ENCODE peak calls at places on chromosome 4, in five cellular contexts. G is GM23248; D is CD8-positive, alpha-beta T cell; J is CD8-positive, alpha-beta memory T cell; U is sigmoid colon. L is an unnamed sample. For H3K27me3, the result is how much of the 10 kb centered on the place peaks cover.

GRCh38 chr4:38818441-38818976 is 13.9 kb upstream of the TLR1 start:
- DNase-seq in G (no peak), D (no peak), J (no peak), U (no peak), L (peak)

GRCh38 chr4:8913121-8913857 is 41.6 kb upstream of the HMX1 start:
- DNase-seq in G (peak), D (peak), J (no peak), U (peak), L (peak)

GRCh38 chr4:103075435-103075893 is 1.1 kb downstream of the SLC9B2 start:
- DNase-seq in G (peak), D (no peak), J (no peak), U (no peak), L (no peak)

GRCh38 chr4:101357751-101358150 is 10.4 kb upstream of the PPP3CA start:
- DNase-seq in G (peak), D (no peak), J (no peak), U (no peak), L (no peak)

GRCh38 chr4:182280439-182281111 is 37.4 kb downstream of the TENM3 start:
- DNase-seq in G (no peak), D (no peak), J (no peak), U (no peak), L (no peak)

GRCh38 chr4:165464813-165465381 is 86.1 kb downstream of the CPE start:
- DNase-seq in G (peak), D (no peak), J (peak), U (no peak), L (no peak)

GRCh38 chr4:83109480-83110221 is 4.9 kb downstream of the PLAC8 start:
- DNase-seq in G (peak), D (peak), J (peak), U (peak), L (peak)

GRCh38 chr4:118338981-118339765 is 13.6 kb downstream of the PRSS12 start:
- DNase-seq in G (peak), D (no peak), J (no peak), U (no peak), L (no peak)

GRCh38 chr4:117331817-117332216 is 246.4 kb upstream of the TRAM1L1 start:
- DNase-seq in G (no peak), D (no peak), J (no peak), U (no peak), L (no peak)

GRCh38 chr4:175092114-175092513 is 174.0 kb downstream of the ADAM29 start:
- DNase-seq in G (no peak), D (no peak), J (no peak), U (peak), L (no peak)

GRCh38 chr4:126395661-126396060 is 1080.9 kb downstream of the FAT4 start:
- DNase-seq in G (peak), D (no peak), J (no peak), U (no peak), L (no peak)

GRCh38 chr4:70666369-70666768 is at the start of gene JCHAIN:
- DNase-seq in G (peak), D (no peak), J (no peak), U (no peak), L (no peak)

GRCh38 chr4:47106561-47106960 is 75.2 kb downstream of the GABRB1 start:
- DNase-seq in G (no peak), D (no peak), J (no peak), U (no peak), L (no peak)

GRCh38 chr4:138967313-138967712 is 48.3 kb upstream of the NOCT start:
- DNase-seq in G (no peak), D (no peak), J (no peak), U (no peak), L (no peak)

GRCh38 chr4:105551968-105552746 is at the start of gene ARHGEF38:
- DNase-seq in G (peak), D (no peak), J (no peak), U (no peak), L (peak)

GRCh38 chr4:95304898-95305297 is 243.9 kb downstream of the UNC5C start:
- DNase-seq in G (no peak), D (no peak), J (no peak), U (no peak), L (no peak)

GRCh38 chr4:76212851-76213414 is 691 bp downstream of the SCARB2 start:
- DNase-seq in G (peak), D (peak), J (peak), U (no peak), L (no peak)

GRCh38 chr4:182827981-182828677 is 89.1 kb downstream of the DCTD start:
- DNase-seq in G (no peak), D (no peak), J (no peak), U (no peak), L (no peak)

GRCh38 chr4:91032725-91033445 is 905.7 kb downstream of the CCSER1 start:
- DNase-seq in G (no peak), D (no peak), J (no peak), U (no peak), L (no peak)

GRCh38 chr4:145808848-145809512 is 129.0 kb downstream of the C4orf51 start:
- DNase-seq in G (peak), D (no peak), J (no peak), U (no peak), L (no peak)

GRCh38 chr4:183571350-183572076 is 66.7 kb downstream of the ING2 start:
- DNase-seq in G (peak), D (no peak), J (no peak), U (no peak), L (peak)

GRCh38 chr4:139368990-139369389 is 66.7 kb upstream of the NDUFC1 start:
- DNase-seq in G (no peak), D (no peak), J (no peak), U (no peak), L (no peak)

GRCh38 chr4:101862595-101862994 is 72.1 kb downstream of the BANK1 start:
- DNase-seq in G (no peak), D (no peak), J (no peak), U (no peak), L (no peak)

GRCh38 chr4:148273501-148273986 is 168.7 kb downstream of the NR3C2 start:
- DNase-seq in G (no peak), D (no peak), J (no peak), U (no peak), L (no peak)

GRCh38 chr4:31557444-31557843 is 837.3 kb downstream of the PCDH7 start:
- DNase-seq in G (no peak), D (no peak), J (no peak), U (no peak), L (no peak)

GRCh38 chr4:71026086-71026485 is 32.6 kb downstream of the DCK start:
- DNase-seq in G (peak), D (no peak), J (no peak), U (no peak), L (no peak)

GRCh38 chr4:40626183-40626990 is 3.3 kb downstream of the RBM47 start:
- DNase-seq in G (peak), D (no peak), J (no peak), U (no peak), L (peak)

GRCh38 chr4:71292228-71292627 is 46.6 kb upstream of the SLC4A4 start:
- DNase-seq in G (no peak), D (no peak), J (no peak), U (no peak), L (no peak)

GRCh38 chr4:129387666-129388065 is 291.7 kb downstream of the C4orf33 start:
- DNase-seq in G (no peak), D (no peak), J (no peak), U (no peak), L (no peak)

GRCh38 chr4:26023191-26023972 is 109.4 kb downstream of the SMIM20 start:
- DNase-seq in G (peak), D (no peak), J (no peak), U (no peak), L (no peak)

GRCh38 chr4:123597586-123597985 is 201.0 kb downstream of the SPRY1 start:
- DNase-seq in G (peak), D (no peak), J (no peak), U (no peak), L (no peak)

GRCh38 chr4:165784672-165785071 is 88.4 kb upstream of the TLL1 start:
- DNase-seq in G (no peak), D (no peak), J (no peak), U (no peak), L (no peak)

GRCh38 chr4:127741247-127741646 is 11.0 kb downstream of the SLC25A31 start:
- DNase-seq in G (no peak), D (no peak), J (no peak), U (no peak), L (no peak)

GRCh38 chr4:74426101-74426500 is 18.8 kb upstream of the AREG start:
- DNase-seq in G (peak), D (no peak), J (no peak), U (no peak), L (no peak)

GRCh38 chr4:110865611-110866254 is 242.9 kb upstream of the PITX2 start:
- DNase-seq in G (peak), D (no peak), J (no peak), U (no peak), L (no peak)

GRCh38 chr4:73856518-73856917 is 3.4 kb downstream of the PF4V1 start:
- DNase-seq in G (peak), D (no peak), J (no peak), U (no peak), L (no peak)

GRCh38 chr4:141133146-141134006 is at the start of gene RNF150:
- DNase-seq in G (peak), D (peak), J (no peak), U (peak), L (peak)

GRCh38 chr4:141132689-141133145 is 552 bp downstream of the RNF150 start:
- DNase-seq in G (peak), D (no peak), J (no peak), U (peak), L (peak)

GRCh38 chr4:141134051-141134450 is 782 bp upstream of the RNF150 start:
- DNase-seq in G (peak), D (no peak), J (no peak), U (no peak), L (no peak)

GRCh38 chr4:141131738-141132688 is 1.3 kb downstream of the RNF150 start:
- DNase-seq in G (peak), D (no peak), J (no peak), U (peak), L (peak)

DNA sequence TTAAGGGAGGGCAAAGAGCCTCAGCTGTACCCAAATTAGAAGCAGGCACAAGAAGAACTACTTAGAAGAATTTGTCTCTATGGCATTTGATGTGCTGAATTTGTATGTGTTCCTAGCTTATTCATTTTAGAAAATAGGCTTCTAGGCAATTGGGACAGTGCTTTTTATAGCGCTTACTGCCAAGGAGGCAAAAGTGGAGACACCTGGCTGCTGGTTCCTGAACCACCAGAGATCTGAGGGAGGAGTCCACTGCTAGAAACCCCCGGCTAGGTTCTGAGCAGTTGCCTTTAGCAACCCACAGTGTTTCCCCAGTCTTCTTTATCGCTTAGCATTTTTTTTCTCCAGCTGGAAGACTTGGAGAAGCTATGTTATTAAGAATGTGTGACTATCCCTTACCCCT is 1.3 kb upstream of the RNF150 start:
- DNase-seq in G (no peak), D (no peak), J (no peak), U (no peak), L (no peak)
- H3K27me3 ChIP-seq in G (under half), D (under half), J (under half), U (under half), L (under half)

DNA sequence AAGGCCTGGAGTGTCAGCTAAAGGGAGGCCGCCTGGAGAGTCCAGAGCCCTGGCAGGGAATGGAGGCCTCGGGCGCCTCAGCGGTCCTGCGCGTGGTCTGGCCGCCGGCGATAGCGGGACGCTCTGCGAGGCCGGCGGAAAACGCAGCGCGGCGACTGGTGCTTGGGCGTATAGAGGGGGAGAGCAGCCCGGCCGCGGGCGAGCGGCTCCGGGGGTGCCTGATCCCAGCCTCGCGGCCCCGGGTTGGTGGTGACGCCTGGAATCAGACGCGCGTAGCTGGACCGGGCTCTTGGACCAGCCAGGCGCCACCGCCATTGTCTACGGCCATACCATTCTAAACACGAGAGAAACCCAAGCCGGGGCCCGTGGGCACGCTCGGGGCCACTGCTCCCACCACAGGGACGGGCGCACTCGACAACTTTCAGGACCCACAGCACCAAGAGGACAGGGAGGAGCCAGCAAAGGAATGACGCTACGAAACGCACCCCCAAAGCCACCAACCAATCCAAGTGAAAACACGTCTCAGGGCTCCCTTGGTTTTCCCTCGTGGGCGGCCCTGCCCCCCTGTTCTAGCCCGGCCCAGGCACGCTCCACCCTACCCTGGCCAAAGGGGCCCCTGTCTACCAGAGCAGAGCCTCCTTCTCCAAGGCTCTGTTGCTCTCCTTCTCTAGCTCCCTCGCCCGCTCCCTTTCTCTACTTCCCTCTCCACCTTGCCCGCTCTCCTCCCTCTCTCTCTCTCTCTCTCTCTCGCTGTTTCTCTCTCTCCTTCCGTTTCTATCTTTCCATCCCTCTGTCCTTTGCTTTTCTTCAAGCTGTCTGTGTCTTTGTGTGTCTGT is 7.8 kb downstream of the FRG2 start:
- DNase-seq in G (peak), D (no peak), J (no peak), U (no peak), L (no peak)
- H3K27me3 ChIP-seq in G (half or more), D (under half), J (under half), U (half or more), L (under half)

DNA sequence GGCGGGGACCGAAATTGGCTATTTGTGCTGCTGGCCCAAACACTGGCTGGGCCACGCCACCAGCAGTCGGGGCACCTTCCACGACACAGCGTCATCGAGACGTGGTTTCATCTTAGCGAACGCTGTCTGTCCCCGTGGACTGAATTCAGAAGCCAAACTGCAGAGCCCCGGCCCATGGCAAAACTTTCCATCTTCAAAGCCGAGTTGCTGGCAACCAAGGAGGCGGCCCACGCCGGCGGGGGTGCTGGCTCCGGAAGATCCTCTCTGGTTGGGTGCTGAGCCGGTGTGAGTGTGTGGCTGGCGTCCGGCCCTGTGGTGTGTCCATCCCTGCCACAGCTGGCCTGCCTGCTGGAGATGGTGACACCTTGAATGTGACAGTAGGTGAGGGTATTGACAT is 96.6 kb upstream of the ADRA2C start:
- DNase-seq in G (no peak), D (no peak), J (no peak), U (no peak), L (no peak)
- H3K27me3 ChIP-seq in G (under half), D (under half), J (under half), U (under half), L (under half)

DNA sequence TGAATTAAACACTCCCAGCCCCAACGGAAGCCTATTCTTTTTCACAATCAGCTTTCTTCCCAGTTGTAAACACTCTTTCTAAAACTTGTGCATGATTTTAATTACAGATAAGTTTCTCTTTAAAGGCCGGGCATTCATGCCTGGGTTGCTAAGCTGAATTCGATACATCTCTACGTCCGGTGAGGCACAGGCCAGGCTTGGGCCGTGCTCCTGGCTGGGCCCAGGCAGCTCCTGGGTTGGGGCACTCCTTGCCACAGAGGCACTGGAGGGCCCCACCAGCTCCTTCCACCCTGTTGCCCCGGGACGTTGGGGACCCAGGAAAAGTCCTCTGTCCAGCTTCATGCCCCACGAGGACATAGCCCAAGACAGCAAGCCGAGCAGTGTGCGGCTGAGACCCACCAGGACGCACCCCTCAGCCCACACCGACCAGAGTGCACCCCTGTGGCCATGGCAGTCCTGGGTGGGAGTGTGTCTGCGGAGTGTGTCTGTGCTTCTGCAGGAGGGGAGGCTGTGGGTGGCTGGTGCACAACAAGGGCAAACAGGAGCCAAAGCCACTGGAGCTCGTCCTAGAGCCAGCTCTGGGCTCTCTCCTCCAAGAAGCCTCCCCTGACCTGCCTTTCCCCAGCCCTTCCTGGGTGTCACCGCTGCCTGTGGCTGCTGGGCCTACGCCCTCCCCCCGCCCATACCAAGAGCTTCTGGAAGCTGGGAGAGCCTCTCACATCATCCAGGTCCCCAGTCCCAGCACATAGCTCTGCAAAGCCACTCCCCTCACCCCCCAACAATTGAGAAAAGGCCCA is 128.0 kb upstream of the NKX1-1 start:
- DNase-seq in G (no peak), D (no peak), J (no peak), U (peak), L (no peak)
- H3K27me3 ChIP-seq in G (under half), D (under half), J (under half), U (half or more), L (under half)

DNA sequence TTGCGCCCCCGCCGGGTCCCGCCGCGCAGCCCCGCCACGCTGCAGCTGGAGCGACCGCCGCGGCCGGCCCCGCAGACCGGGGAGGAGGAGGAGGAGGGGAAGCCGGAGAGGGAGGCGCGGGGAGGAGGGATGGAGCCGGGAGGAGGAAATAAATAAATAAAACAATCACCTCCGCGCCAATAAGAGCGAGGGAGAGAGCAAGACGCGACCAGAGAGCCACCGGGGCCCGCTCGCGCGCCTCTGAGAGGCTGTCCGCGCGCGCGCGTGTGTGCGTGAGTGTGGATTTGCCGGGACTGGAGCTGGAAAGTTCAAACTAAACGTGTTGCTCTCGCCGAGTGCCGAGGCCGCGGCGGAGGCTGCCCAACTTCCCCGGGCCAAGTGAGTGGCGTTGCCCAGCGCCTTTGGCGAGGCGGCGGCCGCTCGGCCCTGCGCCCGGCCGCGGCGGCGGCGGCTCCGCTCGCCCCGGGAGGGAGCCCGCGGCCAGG is 2184.4 kb upstream of the TENM3 start:
- DNase-seq in G (peak), D (no peak), J (no peak), U (no peak), L (peak)
- H3K27me3 ChIP-seq in G (half or more), D (under half), J (under half), U (half or more), L (under half)

GRCh38 chr4:5866841-5867782 is 25.8 kb downstream of the CRMP1 start:
- DNase-seq in G (no peak), D (no peak), J (no peak), U (no peak), L (no peak)

GRCh38 chr4:5865896-5866599 is 26.8 kb downstream of the CRMP1 start:
- DNase-seq in G (no peak), D (no peak), J (no peak), U (no peak), L (no peak)

GRCh38 chr4:5874811-5875465 is 17.9 kb downstream of the CRMP1 start:
- DNase-seq in G (peak), D (no peak), J (no peak), U (no peak), L (no peak)

GRCh38 chr4:5870701-5871100 is 22.2 kb downstream of the CRMP1 start:
- DNase-seq in G (no peak), D (no peak), J (no peak), U (no peak), L (no peak)

GRCh38 chr4:5870220-5870619 is 22.7 kb downstream of the CRMP1 start:
- DNase-seq in G (no peak), D (no peak), J (no peak), U (no peak), L (no peak)
- H3K27me3 ChIP-seq in G (under half), D (under half), J (under half), U (under half), L (under half)

L was measured in prostate gland.